ENCODE peak calls at places on chromosomes 5 and 9, in ten cellular contexts. C, R, G, P, K, D, L, Q, N and X are unnamed samples.

GRCh38 chr5:82894754-82895153 is 182.4 kb downstream of the TMEM167A start:
- DNase-seq in C (no peak), R (no peak), G (no peak), P (no peak), K (no peak), D (no peak), L (no peak), Q (no peak), N (peak; percentile 6), X (no peak)

GRCh38 chr5:139812323-139812722 is 16.7 kb downstream of the PSD2 start:
- DNase-seq in C (no peak), R (no peak), G (no peak), P (no peak), K (no peak), D (no peak), L (no peak), Q (no peak), N (no peak), X (no peak)

GRCh38 chr9:8071445-8071798 is 271.8 kb upstream of the DMAC1 start:
- DNase-seq in C (no peak), R (no peak), G (no peak), P (no peak), K (no peak), D (no peak), L (no peak), Q (no peak), N (no peak), X (no peak)

GRCh38 chr5:150644496-150644895 is 4.0 kb downstream of the SYNPO start:
- DNase-seq in C (no peak), R (no peak), G (no peak), P (no peak), K (no peak), D (no peak), L (no peak), Q (no peak), N (no peak), X (no peak)

GRCh38 chr9:95077766-95078382 is 239.6 kb downstream of the FANCC start:
- DNase-seq in C (no peak), R (no peak), G (no peak), P (no peak), K (no peak), D (no peak), L (no peak), Q (no peak), N (peak; percentile 65), X (no peak)

GRCh38 chr9:22047596-22047995 is 38.5 kb upstream of the CDKN2B start:
- DNase-seq in C (no peak), R (no peak), G (no peak), P (no peak), K (no peak), D (no peak), L (no peak), Q (no peak), N (no peak), X (no peak)

GRCh38 chr5:72842816-72843215 is 26.4 kb downstream of the TNPO1 start:
- DNase-seq in C (no peak), R (no peak), G (peak; percentile 32), P (no peak), K (peak; percentile 78), D (no peak), L (peak; percentile 78), Q (no peak), N (no peak), X (no peak)

GRCh38 chr5:147063971-147064370 is 170.9 kb upstream of the STK32A start:
- DNase-seq in C (no peak), R (no peak), G (no peak), P (no peak), K (no peak), D (no peak), L (no peak), Q (no peak), N (no peak), X (no peak)

GRCh38 chr5:155850411-155850810 is 476.6 kb upstream of the SGCD start:
- DNase-seq in C (no peak), R (no peak), G (no peak), P (no peak), K (no peak), D (no peak), L (no peak), Q (no peak), N (no peak), X (no peak)

GRCh38 chr9:4382722-4383317 is 83.0 kb upstream of the GLIS3 start:
- DNase-seq in C (no peak), R (no peak), G (peak; percentile 5), P (no peak), K (peak; percentile 18), D (peak; percentile 55), L (peak; percentile 60), Q (no peak), N (peak; percentile 32), X (peak; percentile 6)

GRCh38 chr5:93941897-93942296 is 200.5 kb upstream of the POU5F2 start:
- DNase-seq in C (no peak), R (no peak), G (no peak), P (no peak), K (no peak), D (no peak), L (no peak), Q (no peak), N (no peak), X (no peak)

GRCh38 chr9:131839281-131840084 is 99.6 kb upstream of the RAPGEF1 start:
- DNase-seq in C (peak; percentile 28), R (no peak), G (peak; percentile 78), P (peak; percentile 16), K (peak; percentile 83), D (peak; percentile 50), L (peak; percentile 77), Q (no peak), N (no peak), X (no peak)

GRCh38 chr5:144941004-144941403 is 770.3 kb downstream of the KCTD16 start:
- DNase-seq in C (no peak), R (no peak), G (no peak), P (no peak), K (no peak), D (no peak), L (no peak), Q (no peak), N (no peak), X (no peak)

GRCh38 chr5:143010335-143010734 is 240.2 kb downstream of the ARHGAP26 start:
- DNase-seq in C (peak; percentile 63), R (no peak), G (no peak), P (no peak), K (no peak), D (no peak), L (no peak), Q (no peak), N (no peak), X (no peak)

GRCh38 chr9:77927265-77927664 is 104.3 kb downstream of the GNAQ start:
- DNase-seq in C (no peak), R (no peak), G (peak; percentile 68), P (no peak), K (peak; percentile 26), D (peak; percentile 62), L (peak; percentile 43), Q (no peak), N (no peak), X (no peak)

GRCh38 chr5:7852542-7852941 is 1.6 kb upstream of the CFAP90 start:
- DNase-seq in C (no peak), R (no peak), G (no peak), P (no peak), K (no peak), D (peak; percentile 27), L (peak; percentile 33), Q (no peak), N (no peak), X (no peak)

GRCh38 chr5:132820162-132820754 is 7.2 kb downstream of the SOWAHA start:
- DNase-seq in C (peak; percentile 50), R (peak; percentile 78), G (peak; percentile 82), P (peak; percentile 83), K (peak; percentile 79), D (peak; percentile 95), L (peak; percentile 94), Q (peak; percentile 80), N (peak; percentile 97), X (peak; percentile 71)

GRCh38 chr9:135343733-135344522 is 135.7 kb upstream of the PPP1R26 start:
- DNase-seq in C (no peak), R (peak; percentile 17), G (no peak), P (peak; percentile 23), K (no peak), D (peak; percentile 14), L (peak; percentile 32), Q (peak; percentile 3), N (peak; percentile 69), X (no peak)

GRCh38 chr5:134503088-134503936 is 22.2 kb upstream of the JADE2 start:
- DNase-seq in C (peak; percentile 97), R (peak; percentile 40), G (peak; percentile 99), P (peak; percentile 39), K (peak; percentile 97), D (peak; percentile 98), L (peak; percentile 99), Q (no peak), N (no peak), X (no peak)

GRCh38 chr5:42912184-42912766 is 100.6 kb upstream of the SELENOP start:
- DNase-seq in C (no peak), R (no peak), G (peak; percentile 61), P (peak; percentile 50), K (peak; percentile 39), D (peak; percentile 83), L (peak; percentile 79), Q (peak; percentile 17), N (no peak), X (no peak)

GRCh38 chr9:123925820-123926219 is 4.1 kb downstream of the DENND1A start:
- DNase-seq in C (no peak), R (no peak), G (no peak), P (no peak), K (peak; percentile 61), D (no peak), L (peak; percentile 14), Q (no peak), N (no peak), X (no peak)

GRCh38 chr5:97297063-97297715 is 114.1 kb upstream of the RIOK2 start:
- DNase-seq in C (peak; percentile 22), R (no peak), G (peak; percentile 64), P (no peak), K (peak; percentile 59), D (peak; percentile 38), L (peak; percentile 66), Q (no peak), N (peak; percentile 38), X (peak; percentile 2)

GRCh38 chr9:79127661-79128060 is 444.1 kb upstream of the TLE4 start:
- DNase-seq in C (no peak), R (no peak), G (no peak), P (no peak), K (peak; percentile 8), D (no peak), L (no peak), Q (no peak), N (no peak), X (no peak)

GRCh38 chr5:157670662-157671591 is at the start of gene C5orf52:
- DNase-seq in C (no peak), R (no peak), G (no peak), P (no peak), K (peak; percentile 7), D (peak; percentile 20), L (peak; percentile 39), Q (no peak), N (peak; percentile 17), X (no peak)

GRCh38 chr5:37103302-37103701 is 145.9 kb downstream of the CPLANE1 start:
- DNase-seq in C (no peak), R (no peak), G (no peak), P (no peak), K (no peak), D (no peak), L (no peak), Q (no peak), N (no peak), X (no peak)

GRCh38 chr5:158142182-158142581 is 283.2 kb upstream of the CLINT1 start:
- DNase-seq in C (no peak), R (no peak), G (no peak), P (no peak), K (no peak), D (no peak), L (no peak), Q (no peak), N (no peak), X (no peak)

GRCh38 chr9:126844085-126844484 is 16.4 kb upstream of the ZBTB34 start:
- DNase-seq in C (peak; percentile 31), R (no peak), G (peak; percentile 82), P (no peak), K (peak; percentile 78), D (peak; percentile 56), L (peak; percentile 52), Q (no peak), N (no peak), X (no peak)

GRCh38 chr9:117074782-117075510 is 339.9 kb downstream of the ASTN2 start:
- DNase-seq in C (no peak), R (no peak), G (no peak), P (no peak), K (no peak), D (no peak), L (no peak), Q (no peak), N (no peak), X (no peak)